ENCODE peak calls at places on chromosome 15, in six cellular contexts. E is lower lobe of right lung, S is endothelial cell, R is transverse colon, A is bronchial epithelial cell, Q is heart left ventricle. C is an unnamed sample.

GRCh38 chr15:33844597-33844996 is 123.7 kb upstream of the CHRM5 start:
- DNase-seq in S (no peak), E (no peak), A (peak; percentile 25), R (no peak), Q (no peak), C (no peak)

GRCh38 chr15:97678677-97679076 is 281.8 kb upstream of the ARRDC4 start:
- DNase-seq in S (no peak), Q (no peak), R (peak; percentile 51), E (no peak), A (no peak), C (no peak)

GRCh38 chr15:94177112-94177511 is 54.2 kb upstream of the MCTP2 start:
- DNase-seq in S (no peak), Q (no peak), A (peak; percentile 82), E (no peak), R (no peak), C (peak; percentile 3)

GRCh38 chr15:42483677-42484076 is 7.3 kb downstream of the ZNF106 start:
- DNase-seq in A (no peak), S (no peak), Q (no peak), R (no peak), E (no peak), C (no peak)

GRCh38 chr15:31149987-31150386 is 48.5 kb upstream of the TRPM1 start:
- DNase-seq in Q (no peak), A (no peak), E (no peak), R (no peak), S (no peak), C (no peak)

GRCh38 chr15:75347222-75348033 is 589 bp downstream of the NEIL1 start:
- DNase-seq in E (peak; percentile 79), R (peak; percentile 79), Q (peak; percentile 73), S (peak; percentile 63), A (no peak), C (no peak)

GRCh38 chr15:92468987-92469386 is 75.3 kb downstream of the ST8SIA2 start:
- DNase-seq in S (no peak), E (no peak), Q (no peak), R (no peak), A (no peak), C (no peak)

GRCh38 chr15:60076582-60077263 is 72.6 kb downstream of the FOXB1 start:
- DNase-seq in E (no peak), A (no peak), S (no peak), R (no peak), Q (no peak), C (no peak)

GRCh38 chr15:74988007-74988800 is 7.2 kb upstream of the SCAMP5 start:
- DNase-seq in Q (no peak), E (peak; percentile 52), R (peak; percentile 65), S (peak; percentile 68), A (peak; percentile 50), C (no peak)

GRCh38 chr15:31366169-31366734 is 39.6 kb downstream of the KLF13 start:
- DNase-seq in E (peak; percentile 74), Q (no peak), A (no peak), S (no peak), R (peak; percentile 49), C (no peak)

GRCh38 chr15:87080547-87080946 is 1000.9 kb downstream of the AGBL1 start:
- DNase-seq in S (no peak), E (no peak), R (no peak), A (no peak), Q (no peak), C (no peak)

GRCh38 chr15:70240082-70240481 is 142.4 kb upstream of the TLE3 start:
- DNase-seq in S (no peak), Q (no peak), R (no peak), E (no peak), A (no peak), C (no peak)

DNA sequence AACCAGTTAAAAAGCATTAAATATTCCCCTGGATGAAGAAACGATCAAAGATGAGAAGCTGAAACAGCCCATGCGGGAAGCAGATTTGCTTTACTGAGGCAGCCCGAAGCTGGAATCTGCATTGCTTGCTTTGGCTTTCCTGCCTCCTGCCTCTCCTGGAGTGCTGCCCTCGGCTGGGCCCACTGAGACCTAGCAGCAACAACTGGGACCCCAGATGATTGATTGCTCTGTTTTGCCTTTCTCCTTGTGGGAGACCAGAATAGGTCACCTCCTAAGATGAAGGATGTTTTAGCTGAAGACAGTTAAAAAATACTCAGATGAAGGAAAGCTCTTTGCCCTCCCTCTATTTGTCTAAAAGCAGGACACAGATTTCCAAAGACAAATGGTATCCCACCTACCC is 38.7 kb upstream of the RASGRP1 start:
- DNase-seq in Q (no peak), E (no peak), A (no peak), S (no peak), R (no peak), C (no peak)
- TF ChIP-seq CTCF in Q (no peak), E (no peak), A (no peak), S (no peak), R (no peak), C (no peak)

GRCh38 chr15:77871838-77872371 is 205.6 kb downstream of the TBC1D2B start:
- DNase-seq in A (no peak), E (peak; percentile 30), Q (no peak), R (no peak), S (peak; percentile 26), C (no peak)
- TF ChIP-seq CTCF in A (no peak), E (peak; percentile 10), Q (no peak), R (no peak), S (peak; percentile 30), C (no peak)

DNA sequence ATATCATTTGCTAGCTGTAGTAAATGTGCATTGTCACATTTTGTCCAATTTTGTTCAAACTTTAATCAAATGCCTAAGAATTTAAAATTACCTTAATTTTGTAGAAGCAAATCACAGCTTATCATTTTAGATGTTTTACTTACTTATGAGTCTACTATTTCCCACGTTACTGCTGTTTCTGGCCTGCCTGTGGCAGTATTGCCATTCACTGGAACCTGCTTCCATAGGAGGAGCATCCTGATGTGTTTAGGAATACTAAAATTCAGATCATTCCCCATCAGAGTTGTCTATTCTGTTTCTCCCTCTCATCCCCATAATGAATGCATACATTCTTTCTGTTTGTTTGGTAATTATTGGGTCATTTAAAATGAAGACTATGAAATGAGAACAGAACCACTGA is 119.5 kb upstream of the SNRPN start:
- DNase-seq in E (no peak), Q (no peak), R (no peak), S (no peak), A (no peak), C (no peak)
- TF ChIP-seq CTCF in E (no peak), Q (no peak), R (no peak), S (no peak), A (no peak), C (no peak)

DNA sequence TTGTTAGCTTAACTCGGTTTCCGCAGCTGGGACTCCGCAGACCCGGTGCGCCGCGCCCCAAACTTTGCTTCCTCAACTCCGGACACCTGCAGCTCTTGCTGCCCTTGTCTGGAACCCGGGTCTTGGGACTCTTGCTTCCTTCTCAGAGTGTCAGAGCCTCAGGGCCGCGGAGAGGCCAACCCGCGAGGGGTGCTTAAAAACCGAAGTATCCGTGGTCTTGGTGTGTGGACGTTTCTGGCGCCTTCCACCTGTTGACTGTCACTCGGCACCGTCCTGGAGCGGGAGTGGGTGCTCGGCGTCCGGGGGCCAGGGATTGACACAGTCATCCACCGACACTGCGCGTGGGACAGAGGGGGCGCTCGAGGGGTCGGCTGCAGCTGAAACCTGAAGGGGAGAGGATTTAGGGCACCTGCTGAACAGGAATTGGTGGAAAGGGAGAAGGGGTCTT is 386 bp downstream of the SQOR start:
- DNase-seq in E (peak; percentile 83), R (peak; percentile 82), Q (peak; percentile 68), A (no peak), S (peak; percentile 49), C (no peak)
- TF ChIP-seq CTCF in E (peak; percentile 54), R (peak; percentile 61), Q (peak; percentile 53), A (peak; percentile 61), S (peak; percentile 15), C (peak; percentile 45)

DNA sequence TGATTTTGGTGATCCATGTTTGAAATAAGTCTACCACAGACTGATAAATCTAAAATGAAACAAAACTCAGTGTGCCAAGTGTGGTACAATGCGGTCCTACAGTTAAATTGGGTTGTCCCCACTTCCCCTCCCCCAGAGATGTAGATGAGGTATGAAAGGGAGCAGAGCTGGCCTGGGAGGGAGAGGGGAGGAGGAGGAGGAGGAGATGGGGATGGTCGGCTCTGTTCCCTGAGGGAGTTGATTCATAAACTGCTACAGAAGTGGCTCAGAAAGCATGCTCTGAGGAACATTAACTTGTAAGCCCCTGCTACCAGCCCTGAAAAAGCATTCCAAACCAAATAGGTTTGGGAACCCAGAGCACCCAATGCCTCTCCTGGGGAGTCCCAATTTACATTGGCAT is 28.0 kb upstream of the CHRNB4 start:
- DNase-seq in E (no peak), R (no peak), A (no peak), Q (no peak), S (no peak), C (no peak)
- TF ChIP-seq CTCF in E (no peak), R (no peak), A (no peak), Q (no peak), S (no peak), C (no peak)

DNA sequence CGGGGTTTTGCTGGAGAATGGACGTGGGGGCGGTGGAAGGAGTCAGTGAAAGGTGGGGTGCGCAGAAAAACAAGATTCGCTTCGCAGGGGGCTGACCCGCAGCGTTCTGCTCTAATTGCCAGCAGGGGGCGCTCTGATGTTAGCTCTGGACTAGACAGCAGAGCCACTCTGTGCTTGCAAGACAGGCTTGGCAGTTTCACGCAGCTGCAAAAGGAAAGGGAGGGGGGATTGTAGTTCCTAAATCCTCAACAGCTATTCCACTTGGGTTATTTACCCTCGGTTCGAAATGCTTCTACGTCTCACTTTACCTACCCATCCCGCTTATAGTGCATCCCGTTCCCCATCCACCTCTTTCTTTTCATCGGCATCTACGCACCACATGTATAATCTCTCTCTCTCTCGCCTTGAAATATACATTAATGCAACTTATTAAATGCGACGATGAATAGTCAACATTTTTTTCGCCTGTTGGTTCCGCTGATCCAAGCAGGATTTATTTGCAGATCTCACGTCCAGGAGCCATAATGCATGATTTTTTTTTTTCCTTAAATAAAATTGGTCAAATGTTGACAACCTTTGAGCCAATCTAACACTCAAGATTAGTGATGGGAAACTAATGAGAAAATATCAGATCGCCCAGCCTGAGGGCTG is 216.5 kb downstream of the MEIS2 start:
- DNase-seq in S (peak; percentile 86), E (peak; percentile 86), A (peak; percentile 59), R (peak; percentile 82), Q (peak; percentile 86), C (peak; percentile 57)
- TF ChIP-seq CTCF in S (peak; percentile 93), E (peak; percentile 85), A (peak; percentile 89), R (peak; percentile 85), Q (peak; percentile 75), C (peak; percentile 87)

C was measured in AG09319.